ENCODE peak calls at places on chromosomes 16 and 17, in ten cellular contexts. A is psoas muscle; O is astrocyte of the spinal cord; E is skeletal muscle cell; H is stimulated activated naive CD8-positive, alpha-beta T cell treated with anti-CD3 and anti-CD28 coated beads, Interleukin-15, Interleukin-2, amounts not matched to agents 100 U/mL and 50 U/mL, for 24 hours; D is NCI-H345; L is AG09319; P is glutamatergic neuron; R is pancreas; B is occipital lobe. J is an unnamed sample.

GRCh38 chr17:44829558-44830358 is at the start of gene GJC1:
- DNase-seq in A (no peak), O (peak), E (no peak), H (peak), D (peak), L (no peak), P (peak), R (peak), B (no peak), J (no peak)

GRCh38 chr16:63361032-63361624 is 1324.9 kb upstream of the CDH8 start:
- DNase-seq in A (no peak), O (peak), E (peak), H (no peak), D (peak), L (peak), P (no peak), R (no peak), B (no peak), J (peak)

GRCh38 chr16:54633943-54634362 is 296.7 kb upstream of the IRX5 start:
- DNase-seq in A (no peak), O (peak), E (no peak), H (no peak), D (no peak), L (no peak), P (peak), R (no peak), B (no peak), J (no peak)

GRCh38 chr17:82748756-82749155 is 3.1 kb upstream of the TBCD start:
- DNase-seq in A (no peak), O (no peak), E (no peak), H (no peak), D (no peak), L (no peak), P (no peak), R (peak), B (no peak), J (no peak)

GRCh38 chr16:67441907-67442306 is 11.0 kb downstream of the HSD11B2 start:
- DNase-seq in A (no peak), O (no peak), E (no peak), H (no peak), D (no peak), L (no peak), P (no peak), R (peak), B (no peak), J (no peak)

GRCh38 chr16:785563-786535 is 2.3 kb downstream of the RPUSD1 start:
- DNase-seq in A (peak), O (peak), E (peak), H (peak), D (peak), L (no peak), P (peak), R (no peak), B (peak), J (peak)

GRCh38 chr16:53999123-53999522 is 287.5 kb downstream of the IRX3 start:
- DNase-seq in A (no peak), O (no peak), E (no peak), H (no peak), D (no peak), L (no peak), P (no peak), R (no peak), B (no peak), J (no peak)

GRCh38 chr16:67025151-67025550 is 3.8 kb upstream of the CBFB start:
- DNase-seq in A (no peak), O (no peak), E (no peak), H (no peak), D (no peak), L (no peak), P (no peak), R (no peak), B (no peak), J (no peak)

GRCh38 chr16:7487896-7488295 is 155.3 kb downstream of the RBFOX1 start:
- DNase-seq in A (no peak), O (no peak), E (no peak), H (no peak), D (no peak), L (no peak), P (no peak), R (no peak), B (no peak), J (no peak)

GRCh38 chr17:79622776-79623175 is 11.9 kb upstream of the RBFOX3 start:
- DNase-seq in A (no peak), O (no peak), E (no peak), H (no peak), D (no peak), L (no peak), P (no peak), R (peak), B (no peak), J (no peak)

GRCh38 chr17:38749222-38750043 is 1.3 kb upstream of the PCGF2 start:
- DNase-seq in A (peak), O (peak), E (no peak), H (no peak), D (peak), L (peak), P (peak), R (peak), B (peak), J (no peak)

GRCh38 chr16:50284131-50284911 is 18.0 kb downstream of the ADCY7 start:
- DNase-seq in A (peak), O (no peak), E (no peak), H (no peak), D (no peak), L (no peak), P (no peak), R (peak), B (no peak), J (no peak)

GRCh38 chr17:75769536-75769935 is 4.5 kb upstream of the GALK1 start:
- DNase-seq in A (no peak), O (no peak), E (no peak), H (no peak), D (peak), L (no peak), P (no peak), R (no peak), B (no peak), J (no peak)

GRCh38 chr16:67163164-67163902 is 1.2 kb upstream of the HSF4 start:
- DNase-seq in A (peak), O (peak), E (no peak), H (peak), D (peak), L (no peak), P (peak), R (peak), B (peak), J (no peak)

GRCh38 chr17:56830726-56831363 is 2.9 kb downstream of the C17orf67 start:
- DNase-seq in A (no peak), O (no peak), E (no peak), H (no peak), D (no peak), L (no peak), P (no peak), R (peak), B (no peak), J (no peak)

GRCh38 chr17:30905742-30906100 is 317 bp downstream of the TEFM start:
- DNase-seq in A (no peak), O (peak), E (no peak), H (peak), D (no peak), L (no peak), P (no peak), R (no peak), B (no peak), J (no peak)

GRCh38 chr17:65742433-65743312 is 181.2 kb upstream of the AXIN2 start:
- DNase-seq in A (no peak), O (peak), E (peak), H (no peak), D (no peak), L (no peak), P (no peak), R (no peak), B (no peak), J (peak)

GRCh38 chr17:40556884-40557414 is 8.3 kb downstream of the CCR7 start:
- DNase-seq in A (no peak), O (no peak), E (no peak), H (no peak), D (no peak), L (no peak), P (no peak), R (peak), B (peak), J (no peak)

GRCh38 chr17:43599835-43600234 is 53.7 kb upstream of the ETV4 start:
- DNase-seq in A (no peak), O (peak), E (peak), H (no peak), D (no peak), L (peak), P (no peak), R (no peak), B (no peak), J (no peak)

GRCh38 chr17:40448213-40448638 is 5.0 kb downstream of the IGFBP4 start:
- DNase-seq in A (peak), O (no peak), E (no peak), H (no peak), D (no peak), L (no peak), P (no peak), R (no peak), B (no peak), J (no peak)

J was measured in amniotic stem cell.